ENCODE peak calls at places on chromosomes 16 and 17, in six cellular contexts. C is IMR-90, X is PC-9, A is BJ, J is tibial nerve, U is GM23248. P is an unnamed sample.

GRCh38 chr16:57720142-57720575 is 15.4 kb upstream of the KATNB1 start:
- DNase-seq in C (peak), A (no peak), J (no peak), X (no peak), U (peak), P (no peak)

GRCh38 chr16:79838860-79839259 is 238.3 kb upstream of the MAF start:
- DNase-seq in J (no peak), A (no peak), X (no peak), U (peak), C (no peak), P (no peak)

GRCh38 chr17:73657473-73658116 is 13.3 kb upstream of the SDK2 start:
- DNase-seq in U (peak), A (no peak), C (no peak), J (peak), X (no peak), P (no peak)

GRCh38 chr17:82399030-82399429 is 19.1 kb upstream of the HEXD start:
- DNase-seq in J (peak), A (peak), U (peak), X (no peak), C (peak), P (no peak)

GRCh38 chr17:4073983-4074830 is 68.6 kb downstream of the ZZEF1 start:
- DNase-seq in X (no peak), U (no peak), J (no peak), A (no peak), C (no peak), P (no peak)

GRCh38 chr17:64418506-64419339 is 28.1 kb upstream of the PECAM1 start:
- DNase-seq in C (peak), U (peak), X (no peak), J (no peak), A (peak), P (peak)

GRCh38 chr17:43740541-43740940 is 18.1 kb downstream of the SOST start:
- DNase-seq in J (no peak), A (no peak), C (peak), U (peak), X (no peak), P (no peak)

GRCh38 chr16:2689968-2690830 is 7.9 kb downstream of the KCTD5 start:
- DNase-seq in X (no peak), J (no peak), A (no peak), U (no peak), C (no peak), P (no peak)

GRCh38 chr17:27551701-27552466 is 79.1 kb upstream of the LGALS9 start:
- DNase-seq in X (peak), C (peak), U (peak), J (no peak), A (no peak), P (no peak)

GRCh38 chr16:80627108-80627507 is 86.3 kb downstream of the DYNLRB2 start:
- DNase-seq in X (no peak), J (no peak), A (no peak), C (no peak), U (no peak), P (no peak)

GRCh38 chr17:29149431-29150064 is 30.6 kb downstream of the MYO18A start:
- DNase-seq in C (peak), A (no peak), U (peak), X (no peak), J (no peak), P (no peak)

GRCh38 chr17:82051776-82052637 is at the start of the genes GPS1 and RFNG:
- DNase-seq in A (no peak), X (peak), C (peak), J (peak), U (peak), P (no peak)

GRCh38 chr16:51035711-51036110 is 115.4 kb downstream of the SALL1 start:
- DNase-seq in U (no peak), C (no peak), J (no peak), X (no peak), A (no peak), P (no peak)

GRCh38 chr17:72117748-72118587 is 2.9 kb upstream of the SOX9 start:
- DNase-seq in J (no peak), A (no peak), C (no peak), U (peak), X (no peak), P (no peak)

GRCh38 chr16:49036126-49036525 is 245.5 kb downstream of the CBLN1 start:
- DNase-seq in C (no peak), U (no peak), X (no peak), A (no peak), J (no peak), P (no peak)

GRCh38 chr17:4559139-4559791 is 1.1 kb downstream of the GGT6 start:
- DNase-seq in A (no peak), U (no peak), C (no peak), X (no peak), J (no peak), P (no peak)

GRCh38 chr17:21452377-21453143 is 76.4 kb downstream of the KCNJ12 start:
- DNase-seq in U (peak), J (peak), A (peak), C (peak), X (no peak), P (no peak)

DNA sequence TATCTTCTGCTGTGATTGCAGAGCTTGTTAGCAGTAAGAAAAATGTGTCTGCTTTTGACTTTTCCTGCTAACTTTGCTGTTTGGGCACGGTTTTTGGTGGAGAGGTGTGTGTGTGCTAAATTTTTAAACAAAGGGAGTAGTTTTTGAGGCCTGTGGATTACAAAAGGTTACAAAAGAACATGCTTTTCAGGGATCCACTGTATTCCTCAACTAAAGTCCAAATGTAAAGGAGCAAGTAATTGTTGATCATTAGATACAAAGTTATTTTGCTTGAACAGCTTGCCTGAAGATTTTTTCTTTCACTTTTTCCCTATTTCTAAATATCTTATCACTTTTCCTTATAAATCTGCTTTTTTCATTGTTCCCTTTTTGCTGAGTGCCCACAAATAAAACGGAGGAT is 2.0 kb downstream of the KPNB1 start:
- DNase-seq in C (no peak), J (no peak), X (no peak), U (no peak), A (no peak), P (no peak)
- H3K4me3 ChIP-seq in C (no peak), J (no peak), X (peak), U (peak), A (no peak), P (no peak)

GRCh38 chr16:31135535-31136286 is at the start of gene PRSS8:
- DNase-seq in X (peak), J (no peak), C (no peak), A (no peak), U (no peak), P (peak)

GRCh38 chr16:31132979-31133599 is 2.4 kb downstream of the PRSS8 start:
- DNase-seq in X (no peak), J (no peak), C (no peak), A (no peak), U (no peak), P (no peak)

GRCh38 chr16:31132303-31132978 is 3.1 kb downstream of the PRSS8 start:
- DNase-seq in X (no peak), J (no peak), A (no peak), C (no peak), U (no peak), P (no peak)

GRCh38 chr16:31134625-31135534 is 647 bp downstream of the PRSS8 start:
- DNase-seq in C (no peak), A (no peak), U (peak), J (no peak), X (peak), P (no peak)

GRCh38 chr16:31134091-31134571 is 1.4 kb downstream of the PRSS8 start:
- DNase-seq in C (peak), A (no peak), X (peak), J (no peak), U (no peak), P (no peak)
- H3K4me3 ChIP-seq in C (no peak), A (no peak), X (peak), J (no peak), U (no peak), P (peak)

DNA sequence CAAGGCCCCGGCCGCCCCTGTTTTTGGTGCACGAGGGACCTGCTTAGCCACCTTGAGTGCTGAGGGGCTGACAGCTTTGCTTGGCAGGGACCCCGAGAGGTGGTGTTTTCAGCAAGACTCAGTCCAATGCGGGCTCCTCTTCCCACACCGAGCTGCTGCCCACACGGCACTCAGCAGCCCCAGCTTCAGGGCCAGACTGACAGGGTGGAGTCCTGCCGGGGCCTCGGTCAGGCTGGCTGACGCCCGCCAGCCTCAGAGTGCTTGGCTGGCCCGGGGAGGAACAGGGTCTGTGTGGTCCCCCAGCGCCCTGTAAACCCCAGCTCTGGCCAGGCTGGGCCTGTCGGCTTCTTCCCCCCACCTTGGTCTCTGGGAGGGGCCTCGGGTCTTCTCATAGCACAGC is 2.5 kb downstream of the SOX8 start:
- DNase-seq in A (no peak), J (no peak), X (no peak), U (no peak), C (no peak), P (no peak)
- H3K4me3 ChIP-seq in A (no peak), J (peak), X (no peak), U (no peak), C (no peak), P (no peak)

GRCh38 chr17:77115510-77115909 is 25.3 kb upstream of the SEC14L1 start:
- DNase-seq in U (no peak), J (no peak), C (no peak), A (no peak), X (no peak), P (no peak)
- H3K4me3 ChIP-seq in U (no peak), J (no peak), C (no peak), A (no peak), X (no peak), P (no peak)

DNA sequence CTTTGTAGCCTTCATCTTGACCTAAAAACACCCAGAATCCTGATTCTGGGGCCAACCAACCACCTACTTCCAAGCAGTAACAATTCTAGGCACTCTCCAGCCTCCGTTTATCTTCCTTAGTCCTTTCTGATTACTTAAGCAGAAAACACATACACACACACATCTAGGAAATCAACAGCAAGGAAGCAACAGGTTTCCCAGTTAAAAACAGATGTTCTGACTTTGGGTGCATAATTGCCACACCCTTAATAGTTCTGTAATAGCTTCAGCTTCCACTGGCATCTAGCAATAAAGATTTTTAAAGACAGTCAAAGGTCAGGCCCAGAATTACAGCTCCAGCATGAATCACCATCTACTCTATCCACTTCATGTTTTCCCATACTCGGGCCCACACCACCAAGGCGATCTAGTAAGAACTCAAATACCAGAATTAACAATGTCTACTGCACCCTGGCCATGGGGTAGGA is 2.6 kb downstream of the ARHGAP17 start:
- DNase-seq in A (peak), C (peak), U (peak), X (peak), J (peak), P (no peak)
- H3K4me3 ChIP-seq in A (no peak), C (peak), U (peak), X (peak), J (no peak), P (no peak)

GRCh38 chr16:30895592-30896202 is 717 bp upstream of the CTF1 start:
- DNase-seq in C (no peak), J (no peak), X (no peak), U (no peak), A (no peak), P (no peak)
- H3K4me3 ChIP-seq in C (peak), J (peak), X (peak), U (peak), A (peak), P (no peak)

GRCh38 chr17:80498242-80498919 is 22.0 kb upstream of the NPTX1 start:
- DNase-seq in X (no peak), U (peak), J (no peak), A (no peak), C (peak), P (no peak)
- H3K4me3 ChIP-seq in X (no peak), U (peak), J (peak), A (no peak), C (no peak), P (no peak)